ENCODE peak calls at places on chromosomes 1 and 21, in nine cellular contexts. N, D, O, P, U, G, H, F and S are unnamed samples.
A peak's percentile ranks its signal among the peaks of the same experiment; 100 is the strongest.

GRCh38 chr1:15950302-15950701 is 25.6 kb downstream of the ZBTB17 start:
- DNase-seq in O (no peak), H (no peak), N (no peak), P (no peak), U (no peak), G (no peak), D (no peak), F (no peak), S (no peak)

GRCh38 chr1:46616277-46617107 is at the start of gene MOB3C:
- DNase-seq in D (peak; percentile 57), N (peak; percentile 96), G (peak; percentile 11), O (peak; percentile 80), F (peak; percentile 62), U (no peak), P (peak; percentile 97), H (peak; percentile 78), S (peak; percentile 80)

GRCh38 chr21:27108228-27108627 is 141.3 kb upstream of the ADAMTS5 start:
- DNase-seq in G (no peak), H (no peak), P (no peak), N (no peak), U (no peak), F (no peak), O (no peak), D (no peak), S (no peak)

GRCh38 chr1:214154596-214155261 is 126.2 kb upstream of the SMYD2 start:
- DNase-seq in D (no peak), O (peak; percentile 49), G (no peak), N (no peak), F (no peak), P (no peak), H (no peak), U (no peak), S (no peak)

GRCh38 chr1:35080171-35080854 is 1.1 kb downstream of the ZMYM1 start:
- DNase-seq in P (no peak), N (no peak), U (no peak), H (no peak), O (no peak), F (no peak), G (no peak), D (peak; percentile 2), S (no peak)

GRCh38 chr1:33943978-33944377 is 80.1 kb downstream of the HMGB4 start:
- DNase-seq in H (no peak), U (no peak), D (no peak), P (peak; percentile 74), F (no peak), N (no peak), O (no peak), G (no peak), S (no peak)

GRCh38 chr1:66618390-66618789 is 84.4 kb downstream of the SGIP1 start:
- DNase-seq in F (no peak), G (no peak), U (no peak), D (no peak), N (no peak), O (no peak), H (no peak), P (peak; percentile 10), S (no peak)

GRCh38 chr1:152185544-152186391 is 26.7 kb upstream of the RPTN start:
- DNase-seq in G (peak; percentile 19), U (peak; percentile 39), H (no peak), N (no peak), O (peak; percentile 81), D (peak; percentile 58), P (peak; percentile 73), F (peak; percentile 31), S (no peak)

GRCh38 chr1:171877711-171878110 is 36.4 kb downstream of the DNM3 start:
- DNase-seq in P (peak; percentile 8), N (no peak), H (no peak), O (no peak), G (no peak), F (no peak), D (no peak), U (no peak), S (no peak)

GRCh38 chr1:117828206-117828605 is 101.2 kb downstream of the GDAP2 start:
- DNase-seq in N (peak; percentile 97), P (peak; percentile 62), H (no peak), F (no peak), G (no peak), O (no peak), U (no peak), D (no peak), S (peak; percentile 70)

GRCh38 chr1:96641292-96641691 is 80.3 kb upstream of the PTBP2 start:
- DNase-seq in F (no peak), U (no peak), P (peak; percentile 15), O (no peak), G (no peak), D (no peak), H (no peak), N (no peak), S (no peak)